ENCODE peak calls at places on chromosome 6, in six cellular contexts. P is GM12892, V is K562, N is H1, K is HepG2, D is GM12878. Y is an unnamed sample.

GRCh38 chr6:89244237-89244985 is 27.3 kb upstream of the GABRR1 start:
- DNase-seq in V (no peak), K (no peak), D (no peak), N (no peak), P (no peak), Y (no peak)

GRCh38 chr6:161319231-161319630 is 45.4 kb upstream of the AGPAT4 start:
- DNase-seq in V (peak; percentile 20), N (no peak), P (no peak), K (no peak), D (no peak), Y (no peak)

GRCh38 chr6:50586074-50586473 is 127.3 kb upstream of the TFAP2D start:
- DNase-seq in V (no peak), K (no peak), P (no peak), N (no peak), D (no peak), Y (no peak)

GRCh38 chr6:73857341-73857890 is 161.4 kb downstream of the CD109 start:
- DNase-seq in D (no peak), P (no peak), N (no peak), V (no peak), K (no peak), Y (no peak)

GRCh38 chr6:79466222-79466834 is 70.9 kb downstream of the LCA5 start:
- DNase-seq in P (no peak), K (no peak), N (no peak), V (peak; percentile 24), D (no peak), Y (no peak)

GRCh38 chr6:139943391-139943790 is 568.9 kb upstream of the CITED2 start:
- DNase-seq in N (no peak), V (no peak), D (no peak), K (peak; percentile 12), P (no peak), Y (no peak)

GRCh38 chr6:148179786-148180185 is 162.9 kb upstream of the SASH1 start:
- DNase-seq in K (no peak), P (no peak), N (peak; percentile 57), D (no peak), V (peak; percentile 29), Y (no peak)

GRCh38 chr6:43517503-43518357 is 841 bp downstream of the POLR1C start:
- DNase-seq in P (no peak), N (no peak), K (no peak), V (no peak), D (no peak), Y (no peak)

GRCh38 chr6:134041093-134041492 is 11.3 kb downstream of the SLC2A12 start:
- DNase-seq in P (no peak), D (no peak), K (no peak), V (no peak), N (no peak), Y (no peak)

GRCh38 chr6:143598466-143599080 is 79.2 kb upstream of the PHACTR2 start:
- DNase-seq in P (no peak), D (no peak), N (no peak), K (no peak), V (no peak), Y (no peak)

GRCh38 chr6:45378324-45378926 is 691 bp upstream of the SUPT3H start:
- DNase-seq in K (no peak), D (no peak), V (no peak), P (no peak), N (no peak), Y (no peak)

GRCh38 chr6:132053523-132053922 is 102.4 kb upstream of the CCN2 start:
- DNase-seq in N (no peak), K (no peak), V (no peak), D (no peak), P (no peak), Y (no peak)

GRCh38 chr6:34810936-34811632 is 19.2 kb downstream of the BLTP3A start:
- DNase-seq in V (no peak), P (no peak), D (peak; percentile 84), K (peak; percentile 52), N (no peak), Y (no peak)

GRCh38 chr6:80610821-80611220 is 504.4 kb downstream of the BCKDHB start:
- DNase-seq in N (no peak), V (no peak), D (no peak), P (no peak), K (no peak), Y (no peak)

GRCh38 chr6:115551510-115551909 is 509.2 kb downstream of the FRK start:
- DNase-seq in P (no peak), V (no peak), D (no peak), K (no peak), N (no peak), Y (no peak)

GRCh38 chr6:52725530-52726192 is 37.6 kb downstream of the GSTA2 start:
- DNase-seq in K (peak; percentile 99), P (no peak), N (no peak), D (no peak), V (peak; percentile 49), Y (no peak)

GRCh38 chr6:149566372-149567193 is at the start of gene GINM1:
- DNase-seq in K (peak; percentile 44), P (no peak), N (peak; percentile 80), V (peak; percentile 62), D (no peak), Y (no peak)

GRCh38 chr6:52994789-52995078 is 350 bp downstream of the GSTA4 start:
- DNase-seq in D (no peak), N (no peak), K (no peak), P (peak; percentile 31), V (peak; percentile 41), Y (peak; percentile 13)

GRCh38 chr6:71250050-71250689 is 38.4 kb upstream of the OGFRL1 start:
- DNase-seq in N (no peak), P (no peak), D (no peak), V (no peak), K (no peak), Y (no peak)

GRCh38 chr6:150691463-150691862 is 91.8 kb downstream of the PLEKHG1 start:
- DNase-seq in N (no peak), D (no peak), P (no peak), V (no peak), K (no peak), Y (no peak)

GRCh38 chr6:33994198-33995045 is 151.5 kb downstream of the GRM4 start:
- DNase-seq in V (no peak), D (no peak), P (no peak), K (no peak), N (no peak), Y (no peak)

GRCh38 chr6:157652601-157653363 is 170.3 kb upstream of the SNX9 start:
- DNase-seq in D (no peak), N (no peak), K (no peak), V (no peak), P (no peak), Y (no peak)

GRCh38 chr6:44569931-44570385 is 182.5 kb downstream of the CDC5L start:
- DNase-seq in P (no peak), K (no peak), N (no peak), D (no peak), V (no peak), Y (no peak)

GRCh38 chr6:53929340-53930120 is 134.7 kb downstream of the LRRC1 start:
- DNase-seq in N (no peak), V (no peak), P (no peak), D (no peak), K (no peak), Y (no peak)

GRCh38 chr6:13248053-13248452 is 80.3 kb downstream of the TBC1D7 start:
- DNase-seq in N (no peak), D (no peak), V (no peak), K (peak; percentile 49), P (no peak), Y (no peak)

GRCh38 chr6:3022765-3023662 is 23.3 kb downstream of the NQO2 start:
- DNase-seq in P (no peak), K (no peak), N (no peak), V (peak; percentile 24), D (no peak), Y (no peak)

GRCh38 chr6:14464049-14464448 is 346.5 kb downstream of the CD83 start:
- DNase-seq in K (no peak), N (no peak), P (no peak), V (peak; percentile 71), D (no peak), Y (no peak)

GRCh38 chr6:3517350-3517749 is 60.5 kb upstream of the SLC22A23 start:
- DNase-seq in V (no peak), D (no peak), K (no peak), P (no peak), N (no peak), Y (no peak)

GRCh38 chr6:167827062-167827587 is 414 bp downstream of the AFDN start:
- DNase-seq in P (peak; percentile 52), K (no peak), N (peak; percentile 63), V (no peak), D (no peak), Y (peak; percentile 49)
- TF ChIP-seq TAF1 in P (no peak), K (no peak), N (no peak), V (no peak), D (no peak), Y (no peak)

GRCh38 chr6:100116409-100117194 is 122.6 kb upstream of the MCHR2 start:
- DNase-seq in N (peak; percentile 56), D (no peak), P (no peak), K (peak; percentile 43), V (peak; percentile 20), Y (no peak)
- TF ChIP-seq POLR2A in N (no peak), D (no peak), P (no peak), K (no peak), V (no peak), Y (no peak)

GRCh38 chr6:142408409-142408808 is 106.6 kb downstream of the ADGRG6 start:
- DNase-seq in V (no peak), N (no peak), P (no peak), D (no peak), K (no peak), Y (no peak)

GRCh38 chr6:142406131-142406530 is 104.3 kb downstream of the ADGRG6 start:
- DNase-seq in K (peak; percentile 28), N (no peak), D (no peak), V (no peak), P (no peak), Y (no peak)

GRCh38 chr6:142404751-142405150 is 102.9 kb downstream of the ADGRG6 start:
- DNase-seq in V (no peak), K (peak; percentile 85), P (no peak), D (no peak), N (no peak), Y (no peak)

GRCh38 chr6:142409794-142410193 is 108.0 kb downstream of the ADGRG6 start:
- DNase-seq in K (no peak), V (no peak), N (no peak), D (no peak), P (no peak), Y (no peak)

GRCh38 chr6:142407685-142408273 is 106.0 kb downstream of the ADGRG6 start:
- DNase-seq in D (no peak), V (no peak), K (no peak), P (no peak), N (no peak), Y (no peak)
- TF ChIP-seq TAF1 in D (no peak), V (no peak), K (no peak), P (no peak), N (no peak), Y (no peak)

GRCh38 chr6:70135783-70136182 is 167.1 kb downstream of the COL9A1 start:
- DNase-seq in K (no peak), N (no peak), V (no peak), D (no peak), P (no peak), Y (no peak)
- TF ChIP-seq POLR2A in K (no peak), N (no peak), V (no peak), D (no peak), P (no peak), Y (no peak)